ENCODE peak calls at places on chromosomes 12 and 14, in five cellular contexts. One of them, this sample, is unnamed.

GRCh38 chr12:6228535-6229223 is 28.5 kb downstream of the CD9 start:
- DNase-seq in NCI-H2081: no peak
- DNase-seq in posterior cingulate gyrus: no peak
- DNase-seq in left ventricle myocardium superior: no peak
- DNase-seq in adrenal gland: no peak
- DNase-seq in this sample: peak; percentile 72

GRCh38 chr12:60148831-60149230 is 553.0 kb downstream of the SLC16A7 start:
- DNase-seq in NCI-H2081: no peak
- DNase-seq in posterior cingulate gyrus: no peak
- DNase-seq in left ventricle myocardium superior: no peak
- DNase-seq in adrenal gland: no peak
- DNase-seq in this sample: no peak

GRCh38 chr12:54479421-54479820 is 6.0 kb upstream of the GTSF1 start:
- DNase-seq in NCI-H2081: no peak
- DNase-seq in posterior cingulate gyrus: no peak
- DNase-seq in left ventricle myocardium superior: no peak
- DNase-seq in adrenal gland: no peak
- DNase-seq in this sample: no peak

GRCh38 chr12:58787021-58787760 is 133.1 kb downstream of the LRIG3 start:
- DNase-seq in NCI-H2081: peak; percentile 13
- DNase-seq in posterior cingulate gyrus: no peak
- DNase-seq in left ventricle myocardium superior: no peak
- DNase-seq in adrenal gland: no peak
- DNase-seq in this sample: no peak

GRCh38 chr14:99026471-99026870 is 245.5 kb downstream of the BCL11B start:
- DNase-seq in NCI-H2081: no peak
- DNase-seq in posterior cingulate gyrus: no peak
- DNase-seq in left ventricle myocardium superior: no peak
- DNase-seq in adrenal gland: no peak
- DNase-seq in this sample: no peak

GRCh38 chr14:64636208-64636979 is 67.8 kb upstream of the PLEKHG3 start:
- DNase-seq in NCI-H2081: peak; percentile 72
- DNase-seq in posterior cingulate gyrus: peak; percentile 82
- DNase-seq in left ventricle myocardium superior: peak; percentile 71
- DNase-seq in adrenal gland: peak; percentile 80
- DNase-seq in this sample: peak; percentile 74

GRCh38 chr14:77313374-77313773 is 7.3 kb downstream of the POMT2 start:
- DNase-seq in NCI-H2081: no peak
- DNase-seq in posterior cingulate gyrus: no peak
- DNase-seq in left ventricle myocardium superior: no peak
- DNase-seq in adrenal gland: no peak
- DNase-seq in this sample: no peak

GRCh38 chr12:87086118-87086891 is 830.1 kb upstream of the MGAT4C start:
- DNase-seq in NCI-H2081: peak; percentile 47
- DNase-seq in posterior cingulate gyrus: no peak
- DNase-seq in left ventricle myocardium superior: no peak
- DNase-seq in adrenal gland: no peak
- DNase-seq in this sample: no peak

GRCh38 chr12:26636710-26637328 is 196.2 kb downstream of the ITPR2 start:
- DNase-seq in NCI-H2081: no peak
- DNase-seq in posterior cingulate gyrus: no peak
- DNase-seq in left ventricle myocardium superior: no peak
- DNase-seq in adrenal gland: no peak
- DNase-seq in this sample: no peak

GRCh38 chr12:124454352-124454725 is 113.1 kb downstream of the NCOR2 start:
- DNase-seq in NCI-H2081: no peak
- DNase-seq in posterior cingulate gyrus: no peak
- DNase-seq in left ventricle myocardium superior: peak; percentile 36
- DNase-seq in adrenal gland: no peak
- DNase-seq in this sample: no peak

GRCh38 chr12:119115296-119115905 is 63.3 kb upstream of the HSPB8 start:
- DNase-seq in NCI-H2081: peak; percentile 53
- DNase-seq in posterior cingulate gyrus: no peak
- DNase-seq in left ventricle myocardium superior: no peak
- DNase-seq in adrenal gland: peak; percentile 55
- DNase-seq in this sample: no peak

GRCh38 chr14:101972126-101972785 is 7.9 kb downstream of the DYNC1H1 start:
- DNase-seq in NCI-H2081: peak; percentile 61
- DNase-seq in posterior cingulate gyrus: peak; percentile 30
- DNase-seq in left ventricle myocardium superior: peak; percentile 77
- DNase-seq in adrenal gland: peak; percentile 88
- DNase-seq in this sample: peak; percentile 89

GRCh38 chr12:16939871-16940306 is 333.9 kb upstream of the LMO3 start:
- DNase-seq in NCI-H2081: peak; percentile 91
- DNase-seq in posterior cingulate gyrus: no peak
- DNase-seq in left ventricle myocardium superior: no peak
- DNase-seq in adrenal gland: no peak
- DNase-seq in this sample: no peak

GRCh38 chr14:49692895-49693737 is at the start of gene KLHDC1:
- DNase-seq in NCI-H2081: peak; percentile 65
- DNase-seq in posterior cingulate gyrus: peak; percentile 83
- DNase-seq in left ventricle myocardium superior: peak; percentile 94
- DNase-seq in adrenal gland: peak; percentile 89
- DNase-seq in this sample: peak; percentile 94

GRCh38 chr14:27668531-27668930 is 1070.7 kb upstream of the NOVA1 start:
- DNase-seq in NCI-H2081: no peak
- DNase-seq in posterior cingulate gyrus: no peak
- DNase-seq in left ventricle myocardium superior: no peak
- DNase-seq in adrenal gland: no peak
- DNase-seq in this sample: no peak

GRCh38 chr12:51871126-51871525 is 16.8 kb upstream of the ANKRD33 start:
- DNase-seq in NCI-H2081: no peak
- DNase-seq in posterior cingulate gyrus: no peak
- DNase-seq in left ventricle myocardium superior: peak; percentile 70
- DNase-seq in adrenal gland: no peak
- DNase-seq in this sample: peak; percentile 56

GRCh38 chr14:73789996-73790581 is 61.5 kb upstream of the PTGR2 start:
- DNase-seq in NCI-H2081: no peak
- DNase-seq in posterior cingulate gyrus: peak; percentile 73
- DNase-seq in left ventricle myocardium superior: peak; percentile 73
- DNase-seq in adrenal gland: peak; percentile 47
- DNase-seq in this sample: peak; percentile 89

GRCh38 chr12:88406905-88407304 is 173.4 kb downstream of the KITLG start:
- DNase-seq in NCI-H2081: no peak
- DNase-seq in posterior cingulate gyrus: no peak
- DNase-seq in left ventricle myocardium superior: no peak
- DNase-seq in adrenal gland: no peak
- DNase-seq in this sample: no peak

GRCh38 chr12:103814436-103814835 is 26.6 kb downstream of the NT5DC3 start:
- DNase-seq in NCI-H2081: no peak
- DNase-seq in posterior cingulate gyrus: no peak
- DNase-seq in left ventricle myocardium superior: no peak
- DNase-seq in adrenal gland: no peak
- DNase-seq in this sample: no peak

GRCh38 chr14:80223696-80224465 is 12.6 kb upstream of the DIO2 start:
- DNase-seq in NCI-H2081: no peak
- DNase-seq in posterior cingulate gyrus: no peak
- DNase-seq in left ventricle myocardium superior: no peak
- DNase-seq in adrenal gland: no peak
- DNase-seq in this sample: no peak

GRCh38 chr12:115375188-115375991 is 691.4 kb upstream of the TBX3 start:
- DNase-seq in NCI-H2081: no peak
- DNase-seq in posterior cingulate gyrus: no peak
- DNase-seq in left ventricle myocardium superior: no peak
- DNase-seq in adrenal gland: peak; percentile 26
- DNase-seq in this sample: no peak

GRCh38 chr12:80912906-80913769 is 24.6 kb downstream of the LIN7A start:
- DNase-seq in NCI-H2081: no peak
- DNase-seq in posterior cingulate gyrus: no peak
- DNase-seq in left ventricle myocardium superior: no peak
- DNase-seq in adrenal gland: no peak
- DNase-seq in this sample: no peak

GRCh38 chr12:79441534-79441933 is 249.2 kb downstream of the PAWR start:
- DNase-seq in NCI-H2081: no peak
- DNase-seq in posterior cingulate gyrus: no peak
- DNase-seq in left ventricle myocardium superior: no peak
- DNase-seq in adrenal gland: no peak
- DNase-seq in this sample: no peak

GRCh38 chr14:49623941-49624806 is 3.6 kb downstream of the MGAT2 start:
- DNase-seq in NCI-H2081: no peak
- DNase-seq in posterior cingulate gyrus: no peak
- DNase-seq in left ventricle myocardium superior: no peak
- DNase-seq in adrenal gland: no peak
- DNase-seq in this sample: no peak

GRCh38 chr12:75341873-75342272 is 7.4 kb downstream of the GLIPR1L1 start:
- DNase-seq in NCI-H2081: no peak
- DNase-seq in posterior cingulate gyrus: no peak
- DNase-seq in left ventricle myocardium superior: no peak
- DNase-seq in adrenal gland: no peak
- DNase-seq in this sample: no peak

GRCh38 chr12:127280393-127281275 is 986.3 kb upstream of the TMEM132C start:
- DNase-seq in NCI-H2081: peak; percentile 65
- DNase-seq in posterior cingulate gyrus: peak; percentile 51
- DNase-seq in left ventricle myocardium superior: peak; percentile 54
- DNase-seq in adrenal gland: peak; percentile 68
- DNase-seq in this sample: peak; percentile 86

GRCh38 chr14:99325591-99325990 is 53.6 kb upstream of the BCL11B start:
- DNase-seq in NCI-H2081: no peak
- DNase-seq in posterior cingulate gyrus: no peak
- DNase-seq in left ventricle myocardium superior: no peak
- DNase-seq in adrenal gland: peak; percentile 2
- DNase-seq in this sample: no peak

GRCh38 chr12:38728894-38729293 is 176.5 kb downstream of the CPNE8 start:
- DNase-seq in NCI-H2081: no peak
- DNase-seq in posterior cingulate gyrus: no peak
- DNase-seq in left ventricle myocardium superior: no peak
- DNase-seq in adrenal gland: no peak
- DNase-seq in this sample: no peak

GRCh38 chr14:22836301-22837058 is at the start of gene MMP14:
- DNase-seq in NCI-H2081: no peak
- DNase-seq in posterior cingulate gyrus: no peak
- DNase-seq in left ventricle myocardium superior: peak; percentile 77
- DNase-seq in adrenal gland: peak; percentile 72
- DNase-seq in this sample: peak; percentile 93

GRCh38 chr12:49951411-49952105 is 1.0 kb downstream of the AQP2 start:
- DNase-seq in NCI-H2081: no peak
- DNase-seq in posterior cingulate gyrus: no peak
- DNase-seq in left ventricle myocardium superior: no peak
- DNase-seq in adrenal gland: no peak
- DNase-seq in this sample: peak; percentile 37

GRCh38 chr14:34766060-34766459 is 51.7 kb upstream of the CFL2 start:
- DNase-seq in NCI-H2081: no peak
- DNase-seq in posterior cingulate gyrus: no peak
- DNase-seq in left ventricle myocardium superior: no peak
- DNase-seq in adrenal gland: no peak
- DNase-seq in this sample: no peak

GRCh38 chr14:71645656-71646055 is 286.6 kb upstream of the RGS6 start:
- DNase-seq in NCI-H2081: no peak
- DNase-seq in posterior cingulate gyrus: no peak
- DNase-seq in left ventricle myocardium superior: no peak
- DNase-seq in adrenal gland: no peak
- DNase-seq in this sample: no peak

GRCh38 chr14:64400829-64401459 is 12.8 kb downstream of the MTHFD1 start:
- DNase-seq in NCI-H2081: no peak
- DNase-seq in posterior cingulate gyrus: no peak
- DNase-seq in left ventricle myocardium superior: no peak
- DNase-seq in adrenal gland: no peak
- DNase-seq in this sample: no peak

GRCh38 chr12:13530966-13531365 is 334.4 kb downstream of the EMP1 start:
- DNase-seq in NCI-H2081: peak; percentile 76
- DNase-seq in posterior cingulate gyrus: peak; percentile 27
- DNase-seq in left ventricle myocardium superior: no peak
- DNase-seq in adrenal gland: no peak
- DNase-seq in this sample: no peak

This sample was measured in aorta.